ENCODE peak calls at places on chromosomes 16 and 17, in six cellular contexts. Z is suprapubic skin, S is cardiac muscle cell, P is spleen, N is mammary epithelial cell, M is fibroblast of lung. B is an unnamed sample. For H3K36me3, the result is how much of the 10 kb centered on the place peaks cover.

GRCh38 chr16:64196444-64196843 is 925.4 kb downstream of the CDH11 start:
- DNase-seq in Z (no peak), S (no peak), P (no peak), N (no peak), M (peak), B (no peak)

GRCh38 chr16:13099822-13100221 is 198.4 kb downstream of the SHISA9 start:
- DNase-seq in Z (no peak), S (no peak), P (no peak), N (no peak), M (no peak), B (no peak)

GRCh38 chr17:63356275-63356905 is 89.7 kb downstream of the CYB561 start:
- DNase-seq in Z (no peak), S (no peak), P (no peak), N (peak), M (peak), B (peak)

GRCh38 chr17:42403150-42403549 is 14.9 kb upstream of the STAT3 start:
- DNase-seq in Z (no peak), S (peak), P (no peak), N (no peak), M (no peak), B (no peak)

GRCh38 chr16:22633280-22633679 is 122.6 kb downstream of the NPIPB5 start:
- DNase-seq in Z (no peak), S (no peak), P (no peak), N (no peak), M (no peak), B (no peak)

GRCh38 chr17:59038734-59039133 is 67.9 kb downstream of the TRIM37 start:
- DNase-seq in Z (no peak), S (no peak), P (no peak), N (no peak), M (peak), B (no peak)

GRCh38 chr17:56994009-56994792 is 16.3 kb downstream of the SCPEP1 start:
- DNase-seq in Z (no peak), S (no peak), P (no peak), N (no peak), M (peak), B (no peak)

GRCh38 chr17:13484020-13484419 is 117.7 kb downstream of the HS3ST3A1 start:
- DNase-seq in Z (no peak), S (no peak), P (no peak), N (peak), M (no peak), B (no peak)

GRCh38 chr17:927611-928461 is 51.7 kb downstream of the NXN start:
- DNase-seq in Z (no peak), S (no peak), P (no peak), N (peak), M (peak), B (peak)

GRCh38 chr16:17829826-17830225 is 359.1 kb upstream of the XYLT1 start:
- DNase-seq in Z (no peak), S (no peak), P (no peak), N (no peak), M (peak), B (no peak)

GRCh38 chr17:65495255-65496060 is 66.0 kb downstream of the AXIN2 start:
- DNase-seq in Z (no peak), S (peak), P (no peak), N (no peak), M (no peak), B (no peak)

GRCh38 chr16:667780-668518 is at the start of gene RHOT2:
- DNase-seq in Z (peak), S (peak), P (peak), N (peak), M (peak), B (no peak)

GRCh38 chr17:37400505-37400904 is 6.1 kb downstream of the ACACA start:
- DNase-seq in Z (no peak), S (no peak), P (no peak), N (no peak), M (no peak), B (no peak)

GRCh38 chr17:17508019-17508535 is 11.9 kb upstream of the RASD1 start:
- DNase-seq in Z (no peak), S (no peak), P (no peak), N (no peak), M (no peak), B (no peak)

GRCh38 chr17:39166437-39167335 is 725 bp upstream of the ARL5C start:
- DNase-seq in Z (no peak), S (no peak), P (no peak), N (no peak), M (no peak), B (no peak)

GRCh38 chr16:21023509-21024202 is 123.1 kb downstream of the LYRM1 start:
- DNase-seq in Z (no peak), S (no peak), P (no peak), N (no peak), M (no peak), B (no peak)

GRCh38 chr16:69711115-69711740 is 15.1 kb downstream of the NQO1 start:
- DNase-seq in Z (no peak), S (no peak), P (no peak), N (peak), M (no peak), B (peak)

GRCh38 chr17:46922487-46922803 is 515 bp upstream of the GOSR2 start:
- DNase-seq in Z (no peak), S (no peak), P (no peak), N (no peak), M (no peak), B (no peak)

GRCh38 chr16:17304124-17304813 is 166.5 kb downstream of the XYLT1 start:
- DNase-seq in Z (no peak), S (no peak), P (no peak), N (peak), M (peak), B (no peak)

GRCh38 chr17:48011405-48012150 is 26.0 kb downstream of the COPZ2 start:
- DNase-seq in Z (no peak), S (peak), P (peak), N (peak), M (peak), B (no peak)

GRCh38 chr16:79656537-79657115 is 56.1 kb upstream of the MAF start:
- DNase-seq in Z (no peak), S (no peak), P (no peak), N (no peak), M (no peak), B (no peak)

DNA sequence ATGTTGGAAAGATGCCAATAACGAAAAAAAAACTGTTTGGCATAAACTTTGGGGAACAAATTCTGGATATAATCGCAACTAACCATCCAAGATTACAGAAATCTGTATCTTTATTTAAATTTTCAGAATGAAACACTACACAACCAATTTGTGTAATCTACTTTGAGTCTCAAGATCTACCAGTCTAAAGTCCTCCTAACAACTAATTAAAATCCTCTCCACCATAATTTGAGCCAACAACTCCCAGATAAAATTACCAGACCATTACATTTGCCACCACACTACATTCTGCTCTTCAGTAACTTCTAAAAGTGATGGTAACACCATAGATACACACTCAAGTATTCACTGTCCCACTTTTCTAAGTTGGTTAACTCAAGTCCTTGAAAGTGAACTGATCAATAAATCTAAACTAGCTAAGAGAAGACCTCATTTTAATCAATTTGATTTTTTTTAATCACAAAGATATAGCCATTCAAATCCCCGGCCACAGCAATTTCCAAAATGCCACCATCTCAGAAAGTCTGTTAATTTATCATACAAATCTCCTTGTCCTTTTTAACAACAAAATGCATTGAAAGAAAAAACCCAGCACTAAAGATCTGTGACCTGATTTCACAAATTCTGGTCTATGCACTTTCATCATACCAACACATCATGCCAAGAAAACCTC is 1.9 kb downstream of the SIAH1 start:
- DNase-seq in Z (no peak), S (no peak), P (no peak), N (no peak), M (peak), B (no peak)
- H3K36me3 ChIP-seq in Z (under half), S (under half), P (under half), N (under half), M (under half), B (under half)

GRCh38 chr17:79023886-79024771 is at the start of gene C1QTNF1:
- DNase-seq in Z (peak), S (peak), P (peak), N (peak), M (peak), B (no peak)
- H3K27ac ChIP-seq in Z (peak), S (no peak), P (peak), N (peak), M (no peak), B (peak)

DNA sequence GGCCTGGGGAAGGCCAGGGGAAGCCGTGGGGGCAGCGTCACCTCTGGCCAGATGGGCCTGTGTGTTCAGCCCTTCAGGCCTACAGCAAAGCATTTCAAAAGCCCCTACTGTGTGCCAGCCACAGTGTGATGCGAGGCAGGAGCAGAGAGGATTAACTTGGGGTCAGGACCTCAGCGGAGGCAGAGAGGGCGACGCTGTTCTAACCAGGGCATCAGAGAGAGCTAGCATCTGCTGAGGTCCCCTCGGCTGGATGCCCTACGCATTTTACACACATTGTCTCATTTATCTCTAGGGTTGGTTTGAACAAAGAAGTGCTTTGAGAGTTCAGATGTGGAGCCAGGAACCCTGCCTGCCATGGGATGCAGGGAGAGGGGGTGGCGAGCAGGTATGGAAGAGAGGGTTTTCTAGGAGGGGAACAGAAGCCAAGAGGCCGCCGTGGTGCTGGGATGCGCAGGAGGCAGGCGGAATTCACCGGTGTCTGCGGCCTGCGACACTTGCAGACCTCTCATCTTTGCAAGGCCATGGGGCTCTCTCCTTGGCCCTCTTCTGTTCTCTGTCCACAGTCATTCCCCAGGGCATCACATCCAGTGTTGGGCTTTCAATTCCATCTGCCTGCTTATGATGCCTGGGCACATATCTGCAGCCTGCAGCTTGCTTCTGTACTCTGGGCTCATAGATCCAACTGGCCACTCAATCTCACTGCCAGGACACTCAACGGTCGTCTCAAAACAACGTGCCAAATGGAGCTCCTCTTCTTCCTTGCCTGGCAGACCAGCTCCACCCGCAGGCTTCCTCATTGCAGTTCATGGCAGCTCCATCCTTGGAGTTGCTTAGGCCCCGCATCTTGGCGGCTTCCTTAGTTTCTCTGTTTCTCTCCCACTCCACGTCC is 8.1 kb upstream of the NKD1 start:
- DNase-seq in Z (no peak), S (no peak), P (peak), N (no peak), M (no peak), B (no peak)
- TF ChIP-seq CTCF in Z (no peak), S (no peak), P (no peak), N (no peak), M (no peak), B (no peak)

DNA sequence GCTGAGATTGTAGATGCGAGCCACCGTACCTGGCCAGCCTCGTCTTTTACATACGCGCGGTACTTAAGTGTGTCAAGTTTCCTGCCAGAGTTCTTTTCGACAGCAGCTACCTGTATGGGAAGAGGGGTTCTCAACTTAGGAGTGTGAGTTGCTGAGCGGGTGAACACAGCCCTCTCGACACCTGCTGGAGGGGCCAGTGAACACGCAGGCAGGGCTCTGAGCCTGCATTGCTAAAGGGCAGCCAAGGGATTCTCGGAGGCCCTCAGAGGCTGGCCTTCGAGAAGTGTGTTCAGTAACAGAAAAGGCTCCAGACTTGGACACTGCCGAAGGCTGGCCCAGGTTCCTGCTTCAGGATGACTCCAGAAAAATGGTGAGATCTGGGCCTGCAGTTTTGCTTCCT is 6.1 kb downstream of the ZC3H18 start:
- DNase-seq in Z (no peak), S (no peak), P (no peak), N (no peak), M (no peak), B (no peak)
- H3K36me3 ChIP-seq in Z (half or more), S (under half), P (half or more), N (under half), M (under half), B (under half)

GRCh38 chr16:67675579-67675935 is 8.9 kb downstream of the C16orf86 start:
- DNase-seq in Z (no peak), S (no peak), P (no peak), N (no peak), M (no peak), B (no peak)

GRCh38 chr16:67675999-67676398 is 9.4 kb downstream of the C16orf86 start:
- DNase-seq in Z (no peak), S (no peak), P (no peak), N (no peak), M (no peak), B (no peak)

GRCh38 chr16:67676516-67676915 is 9.9 kb downstream of the C16orf86 start:
- DNase-seq in Z (no peak), S (no peak), P (peak), N (no peak), M (no peak), B (no peak)

GRCh38 chr16:67673712-67674580 is 7.3 kb downstream of the C16orf86 start:
- DNase-seq in Z (no peak), S (no peak), P (peak), N (no peak), M (peak), B (no peak)

GRCh38 chr16:67674851-67675578 is 8.4 kb downstream of the C16orf86 start:
- DNase-seq in Z (no peak), S (no peak), P (peak), N (no peak), M (no peak), B (no peak)
- H3K27ac ChIP-seq in Z (peak), S (no peak), P (peak), N (no peak), M (no peak), B (no peak)

B was measured in keratinocyte.